ENCODE peak calls at places on chromosomes 2 and 18, in six cellular contexts. U is K562, W is HepG2, R is SK-N-SH, Z is H1, P is GM12878. O is an unnamed sample.

GRCh38 chr2:134271758-134272157 is 17.9 kb downstream of the MGAT5 start:
- DNase-seq in Z (no peak), R (no peak), W (no peak), U (no peak), P (no peak), O (no peak)

GRCh38 chr2:131104487-131105155 is 515 bp upstream of the PLEKHB2 start:
- DNase-seq in Z (no peak), P (peak; percentile 5), W (peak; percentile 64), U (peak; percentile 45), R (peak; percentile 78), O (no peak)

GRCh38 chr2:157786663-157787363 is 89.3 kb downstream of the ACVR1 start:
- DNase-seq in Z (no peak), W (no peak), U (peak; percentile 88), R (no peak), P (no peak), O (no peak)

GRCh38 chr2:240157147-240157470 is 16.7 kb upstream of the OTOS start:
- DNase-seq in Z (no peak), R (no peak), W (no peak), U (no peak), P (no peak), O (no peak)

GRCh38 chr2:10332402-10333246 is 29.9 kb downstream of the HPCAL1 start:
- DNase-seq in P (no peak), R (no peak), Z (no peak), W (no peak), U (peak; percentile 41), O (no peak)

GRCh38 chr2:19614066-19614465 is 255.6 kb upstream of the OSR1 start:
- DNase-seq in U (no peak), P (no peak), Z (no peak), W (no peak), R (no peak), O (no peak)

GRCh38 chr2:152497481-152498052 is 162.6 kb downstream of the FMNL2 start:
- DNase-seq in R (peak; percentile 46), P (no peak), W (peak; percentile 9), Z (no peak), U (peak; percentile 20), O (no peak)

GRCh38 chr18:50218432-50219197 is 23.7 kb upstream of the MYO5B start:
- DNase-seq in Z (peak; percentile 60), U (no peak), P (peak; percentile 21), W (peak; percentile 45), R (no peak), O (no peak)

GRCh38 chr2:142748559-142749099 is 128.8 kb upstream of the KYNU start:
- DNase-seq in R (no peak), U (no peak), W (no peak), Z (no peak), P (no peak), O (no peak)

GRCh38 chr2:230231251-230231650 is 5.7 kb downstream of the SP140 start:
- DNase-seq in Z (no peak), U (no peak), R (no peak), P (no peak), W (no peak), O (no peak)

GRCh38 chr2:168453404-168453803 is 2.7 kb upstream of the CERS6 start:
- DNase-seq in U (no peak), P (no peak), Z (no peak), W (no peak), R (no peak), O (no peak)

GRCh38 chr2:85999131-85999831 is 106.4 kb downstream of the POLR1A start:
- DNase-seq in R (no peak), U (no peak), P (peak; percentile 77), Z (no peak), W (no peak), O (no peak)

GRCh38 chr2:74374509-74375205 is 5.5 kb downstream of the DCTN1 start:
- DNase-seq in W (no peak), U (peak; percentile 90), R (peak; percentile 99), Z (peak; percentile 87), P (no peak), O (no peak)

DNA sequence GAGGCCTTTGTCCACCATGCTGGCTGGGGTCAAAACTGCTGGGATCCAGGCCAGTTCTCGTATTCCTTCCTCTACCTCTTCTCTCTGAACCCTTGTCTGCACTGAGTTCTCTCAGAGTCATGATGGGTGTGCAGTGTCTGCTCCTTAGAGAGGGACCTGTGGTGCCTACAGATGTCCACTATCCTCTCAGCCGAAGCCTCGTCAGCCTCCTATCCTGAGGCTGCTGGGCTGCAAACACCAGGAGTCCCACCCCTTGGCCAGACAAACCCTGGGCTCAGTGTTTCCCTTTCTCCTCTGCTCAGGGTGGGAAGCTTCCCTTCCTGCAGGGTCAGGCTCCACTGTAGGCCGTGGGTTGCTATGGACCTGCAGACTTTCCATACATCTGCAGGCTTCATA is 2.3 kb downstream of the INPP5D start:
- DNase-seq in U (no peak), Z (no peak), W (peak; percentile 37), P (no peak), R (no peak), O (no peak)
- H3K4me3 ChIP-seq in U (no peak overlapping the region), Z (no peak overlapping the region), W (peak overlapping the region; percentile 80), P (peak overlapping the region; percentile 94), R (no peak overlapping the region), O (peak overlapping the region; percentile 86)

GRCh38 chr2:238425979-238426567 is 654 bp upstream of the ASB1 start:
- DNase-seq in R (peak; percentile 80), W (peak; percentile 57), U (peak; percentile 48), Z (no peak), P (no peak), O (no peak)
- TF ChIP-seq GABPA in R (no peak), W (peak; percentile 22), U (no peak), Z (no peak), P (no peak), O (no peak)

GRCh38 chr18:47724186-47724975 is 206.1 kb downstream of the SMAD2 start:
- DNase-seq in Z (no peak), U (no peak), P (no peak), R (no peak), W (no peak), O (no peak)
- H3K4me3 ChIP-seq in Z (no peak overlapping the region), U (no peak overlapping the region), P (no peak overlapping the region), R (no peak overlapping the region), W (no peak overlapping the region), O (no peak overlapping the region)

GRCh38 chr2:17160594-17160993 is 357.6 kb downstream of the RAD51AP2 start:
- DNase-seq in U (no peak), Z (no peak), W (no peak), P (no peak), R (no peak), O (no peak)

GRCh38 chr2:17156086-17156485 is 362.2 kb downstream of the RAD51AP2 start:
- DNase-seq in U (no peak), Z (no peak), P (no peak), W (no peak), R (no peak), O (no peak)
- TF ChIP-seq GABPA in U (no peak), Z (no peak), P (no peak), W (no peak), R (no peak), O (no peak)

DNA sequence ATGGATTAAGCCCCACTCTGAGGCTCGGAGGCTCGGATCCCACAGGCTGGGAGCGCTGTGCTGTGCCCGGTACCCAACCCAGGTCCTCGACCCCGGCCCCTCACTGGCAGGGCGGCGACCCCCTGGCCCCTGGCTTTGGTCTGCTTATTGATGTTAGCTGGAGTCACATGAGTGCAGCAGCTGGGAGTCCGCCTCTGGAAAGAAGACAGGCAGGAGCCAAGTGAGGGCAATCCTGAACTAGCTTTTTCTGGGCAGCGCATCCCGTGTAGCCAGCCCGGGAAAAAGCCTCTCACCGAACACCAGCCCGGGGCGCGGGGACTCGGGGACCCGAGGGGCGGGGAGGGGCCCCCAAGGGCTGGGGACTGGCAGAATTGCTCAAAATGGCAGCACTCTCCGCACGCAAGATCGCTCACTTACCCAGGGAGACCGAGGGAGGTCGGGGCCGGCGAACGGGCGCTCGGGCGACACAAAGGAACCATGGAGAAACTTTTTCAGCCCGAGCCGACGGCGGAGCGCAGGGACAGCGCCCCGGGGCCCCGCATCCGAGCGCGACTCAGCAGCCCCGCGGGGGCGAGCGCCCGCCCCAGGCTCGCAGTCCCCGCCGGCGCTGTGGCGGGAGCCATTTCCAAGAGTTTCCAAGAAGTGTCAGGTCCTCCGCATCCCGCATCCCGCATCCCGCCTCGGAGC is 566 bp downstream of the TMEM200C start:
- DNase-seq in Z (peak; percentile 77), P (no peak), R (peak; percentile 73), U (no peak), W (no peak), O (no peak)
- H3K4me3 ChIP-seq in Z (peak overlapping the region; percentile 64), P (no peak overlapping the region), R (peak overlapping the region; percentile 39), U (no peak overlapping the region), W (peak overlapping the region; percentile 38), O (no peak overlapping the region)

DNA sequence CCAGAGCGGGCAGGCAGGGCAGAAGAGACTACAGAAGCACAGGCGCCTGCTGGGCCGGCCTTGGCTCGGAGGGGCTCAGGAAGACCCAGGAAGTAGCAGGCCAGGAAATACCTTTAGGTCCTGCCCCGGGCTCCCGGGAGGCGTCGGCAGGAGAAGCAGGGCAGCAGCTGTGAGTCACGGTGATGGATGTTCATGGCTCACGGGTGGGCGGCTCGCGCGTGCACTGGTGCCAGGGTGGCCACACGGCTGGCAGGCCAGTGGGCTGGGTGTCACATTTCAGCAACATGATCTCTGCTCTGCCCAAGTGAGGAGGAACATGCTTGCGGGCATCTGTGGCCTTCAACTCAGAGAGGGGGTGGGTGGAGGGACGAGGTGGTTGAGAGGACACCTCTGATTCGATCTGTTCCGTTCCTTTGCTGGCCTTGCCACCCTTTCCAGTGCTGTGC is 139.3 kb downstream of the KLHL29 start:
- DNase-seq in U (no peak), P (no peak), W (no peak), R (no peak), Z (no peak), O (no peak)
- TF ChIP-seq GABPA in U (no peak), P (no peak), W (no peak), R (peak; percentile 24), Z (no peak), O (no peak)

DNA sequence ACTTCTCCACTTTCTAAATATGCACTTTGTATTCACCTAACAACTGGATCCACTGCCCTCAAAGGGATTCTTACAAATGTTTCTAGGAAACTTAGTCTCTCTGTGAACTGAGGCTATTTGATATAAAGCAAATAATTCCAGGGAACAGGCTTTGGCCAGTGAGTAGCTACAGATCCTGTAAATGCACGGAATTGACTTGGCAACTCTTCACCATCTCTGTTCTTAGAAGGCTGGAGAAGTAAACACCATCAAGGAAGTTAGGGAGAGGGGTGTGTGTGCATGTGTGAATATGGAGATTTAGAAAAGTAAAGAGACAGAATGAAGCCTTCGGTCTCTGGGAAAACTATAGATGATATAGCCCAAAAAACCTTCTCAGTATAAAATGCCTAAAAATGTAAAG is 10.7 kb downstream of the CIDEA start:
- DNase-seq in R (no peak), Z (no peak), U (no peak), W (no peak), P (no peak), O (no peak)
- H3K4me3 ChIP-seq in R (no peak overlapping the region), Z (no peak overlapping the region), U (no peak overlapping the region), W (no peak overlapping the region), P (no peak overlapping the region), O (no peak overlapping the region)

O was measured in HL-60.